ENCODE peak calls at places on chromosome 1, in four cellular contexts. Z, H, Y and F are unnamed samples. For H3K4me1, the result is how much of the 10 kb centered on the place peaks cover.

GRCh38 chr1:162168261-162168660 is 98.8 kb downstream of the NOS1AP start:
- DNase-seq in Z (no peak), Y (peak), H (no peak), F (no peak)

GRCh38 chr1:191206808-191207207 is 729.1 kb upstream of the BRINP3 start:
- DNase-seq in Z (no peak), Y (no peak), H (no peak), F (no peak)

GRCh38 chr1:241985787-241986186 is 13.1 kb downstream of the MAP1LC3C start:
- DNase-seq in Y (peak), H (no peak), Z (no peak), F (no peak)

GRCh38 chr1:24481843-24482610 is 20.6 kb upstream of the RCAN3 start:
- DNase-seq in H (no peak), Y (no peak), Z (peak), F (peak)

GRCh38 chr1:90114521-90115141 is 119.7 kb downstream of the ZNF326 start:
- DNase-seq in Y (no peak), Z (no peak), H (no peak), F (no peak)

GRCh38 chr1:155485945-155486344 is 76.7 kb downstream of the ASH1L start:
- DNase-seq in Z (no peak), Y (no peak), H (no peak), F (no peak)

GRCh38 chr1:30303387-30303786 is 420.0 kb downstream of the MATN1 start:
- DNase-seq in Z (no peak), H (no peak), Y (peak), F (no peak)

GRCh38 chr1:235906436-235906835 is 39.7 kb upstream of the LYST start:
- DNase-seq in Z (no peak), H (no peak), Y (no peak), F (no peak)

GRCh38 chr1:107789817-107790609 is 175.0 kb downstream of the VAV3 start:
- DNase-seq in Y (no peak), H (no peak), Z (no peak), F (no peak)

GRCh38 chr1:117735045-117735992 is 129.5 kb downstream of the TENT5C start:
- DNase-seq in Z (peak), Y (no peak), H (no peak), F (no peak)

GRCh38 chr1:78078358-78078757 is 32.6 kb downstream of the GIPC2 start:
- DNase-seq in H (no peak), Y (no peak), Z (no peak), F (no peak)

GRCh38 chr1:1013922-1014617 is 773 bp downstream of the ISG15 start:
- DNase-seq in Y (no peak), H (no peak), Z (peak), F (no peak)

GRCh38 chr1:236759252-236759859 is 35.7 kb upstream of the MTR start:
- DNase-seq in Y (no peak), H (peak), Z (no peak), F (no peak)

GRCh38 chr1:42941640-42942330 is 16.9 kb downstream of the SLC2A1 start:
- DNase-seq in Y (peak), H (no peak), Z (no peak), F (no peak)

GRCh38 chr1:203273206-203273868 is 32.0 kb upstream of the BTG2 start:
- DNase-seq in H (peak), Z (peak), Y (peak), F (peak)

GRCh38 chr1:231839999-231840398 is 213.4 kb downstream of the DISC1 start:
- DNase-seq in H (no peak), Z (no peak), Y (no peak), F (no peak)

GRCh38 chr1:41322835-41323234 is 38.4 kb upstream of the FOXO6 start:
- DNase-seq in Z (no peak), Y (no peak), H (peak), F (no peak)

GRCh38 chr1:154190550-154190949 is 1.4 kb downstream of the TPM3 start:
- DNase-seq in Z (no peak), H (no peak), Y (no peak), F (no peak)

GRCh38 chr1:228164561-228165371 is 838 bp upstream of the IBA57 start:
- DNase-seq in Y (peak), H (no peak), Z (peak), F (no peak)

DNA sequence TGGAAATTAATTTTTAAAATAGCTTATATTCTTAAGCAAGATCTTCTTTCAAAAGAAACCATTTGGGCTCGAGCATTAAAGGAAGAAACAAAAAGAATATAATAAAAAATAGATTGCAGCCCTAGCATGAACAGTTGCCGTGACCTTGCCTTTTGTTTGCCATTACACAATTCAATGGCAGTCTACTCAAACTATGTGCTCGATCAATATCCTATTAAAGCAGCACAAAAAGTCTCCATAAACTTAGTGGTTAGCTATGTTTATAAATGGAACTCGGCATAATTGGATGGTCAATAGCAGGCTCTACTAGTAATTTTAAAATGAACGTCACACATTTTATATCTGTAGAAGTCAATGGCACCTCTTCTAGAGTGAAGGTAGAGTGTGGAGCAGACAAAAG is 256.5 kb downstream of the NFIA start:
- DNase-seq in Z (no peak), Y (peak), H (no peak), F (no peak)
- H3K4me3 ChIP-seq in Z (no peak), Y (no peak), H (no peak), F (no peak)

GRCh38 chr1:207867136-207868081 is 43.5 kb downstream of the CD34 start:
- DNase-seq in Y (no peak), H (no peak), Z (peak), F (no peak)
- H3K4me1 ChIP-seq in Y (under half), H (under half), Z (half or more), F (under half)

GRCh38 chr1:205429742-205430464 is 8.0 kb upstream of the LEMD1 start:
- DNase-seq in Z (no peak), Y (no peak), H (no peak), F (no peak)
- H3K4me3 ChIP-seq in Z (peak), Y (no peak), H (no peak), F (peak)

GRCh38 chr1:151158751-151159251 is 2.4 kb downstream of the TNFAIP8L2 start:
- DNase-seq in Z (no peak), H (no peak), Y (no peak), F (no peak)

GRCh38 chr1:151156515-151156819 is at the start of gene TNFAIP8L2:
- DNase-seq in Y (no peak), Z (peak), H (no peak), F (peak)

GRCh38 chr1:151159373-151159772 is 2.9 kb downstream of the TNFAIP8L2 start:
- DNase-seq in Y (no peak), Z (no peak), H (no peak), F (no peak)

GRCh38 chr1:151157067-151157531 is 650 bp downstream of the TNFAIP8L2 start:
- DNase-seq in Z (peak), Y (no peak), H (no peak), F (peak)

DNA sequence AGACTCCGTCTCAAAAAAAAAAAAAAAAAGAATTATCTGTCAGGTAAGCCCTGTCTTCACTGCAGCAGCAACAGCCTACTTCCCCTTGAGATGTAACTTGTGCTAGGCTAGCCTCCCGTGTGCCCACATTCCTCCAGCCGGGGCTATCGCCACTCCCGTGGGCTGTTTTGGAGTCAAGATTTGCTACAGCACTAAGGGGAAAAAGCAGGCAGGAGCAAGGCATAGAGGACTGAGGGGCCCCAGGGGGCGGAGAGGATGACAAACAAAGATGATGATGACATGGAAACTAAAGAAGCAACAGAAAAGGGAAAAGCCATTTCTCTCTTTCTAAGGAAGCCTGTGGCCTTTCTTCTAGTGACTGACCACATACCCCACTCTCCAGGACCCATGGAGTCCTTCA is 1.9 kb downstream of the TNFAIP8L2 start:
- DNase-seq in Y (no peak), Z (no peak), H (no peak), F (no peak)
- H3K4me1 ChIP-seq in Y (under half), Z (under half), H (under half), F (under half)